ENCODE peak calls at places on chromosomes 13 and 19, in six cellular contexts. Y, W, B, T, S and E are unnamed samples. For H3K4me1, the result is how much of the 10 kb centered on the place peaks cover.

GRCh38 chr13:102779426-102780159 is 6.0 kb upstream of the TEX30 start:
- DNase-seq in T (no peak), Y (no peak), W (no peak), B (no peak), S (no peak), E (no peak)

GRCh38 chr13:46339035-46339666 is 47.9 kb downstream of the RUBCNL start:
- DNase-seq in S (no peak), W (no peak), Y (no peak), B (peak), T (peak), E (no peak)

GRCh38 chr19:3932931-3933810 is at the start of gene NMRK2:
- DNase-seq in Y (no peak), T (peak), B (no peak), S (no peak), W (peak), E (no peak)

GRCh38 chr13:38045278-38046048 is 175.9 kb upstream of the TRPC4 start:
- DNase-seq in B (peak), S (peak), Y (no peak), T (no peak), W (peak), E (no peak)

GRCh38 chr13:110398564-110399507 is 91.8 kb downstream of the COL4A2 start:
- DNase-seq in W (no peak), Y (no peak), T (no peak), S (no peak), B (peak), E (no peak)

GRCh38 chr19:52138614-52139290 is 986 bp downstream of the ZNF616 start:
- DNase-seq in B (peak), S (no peak), Y (peak), T (no peak), W (peak), E (no peak)

GRCh38 chr13:95128045-95128643 is 173.1 kb downstream of the ABCC4 start:
- DNase-seq in B (no peak), S (peak), W (no peak), Y (no peak), T (no peak), E (no peak)

GRCh38 chr19:1244693-1245451 is 3.3 kb downstream of the ATP5F1D start:
- DNase-seq in T (peak), S (no peak), W (no peak), Y (peak), B (no peak), E (no peak)

GRCh38 chr13:26050568-26051230 is 1.1 kb downstream of the SHISA2 start:
- DNase-seq in T (peak), Y (no peak), W (peak), S (peak), B (peak), E (no peak)

GRCh38 chr13:103639326-103639725 is 573.1 kb upstream of the SLC10A2 start:
- DNase-seq in Y (no peak), S (no peak), W (no peak), T (no peak), B (no peak), E (no peak)

GRCh38 chr19:17504456-17504855 is 7.0 kb upstream of the PGLS start:
- DNase-seq in Y (no peak), W (no peak), T (no peak), S (no peak), B (no peak), E (no peak)

GRCh38 chr19:18119243-18120105 is 21.9 kb downstream of the MAST3 start:
- DNase-seq in T (no peak), W (peak), B (no peak), S (no peak), Y (no peak), E (no peak)

GRCh38 chr19:18234194-18234593 is 8.0 kb upstream of the PDE4C start:
- DNase-seq in T (no peak), B (no peak), S (no peak), W (peak), Y (no peak), E (no peak)

GRCh38 chr19:3670258-3670795 is 29.9 kb downstream of the PIP5K1C start:
- DNase-seq in B (peak), S (peak), W (no peak), T (peak), Y (no peak), E (peak)

GRCh38 chr19:51131780-51132680 is 7.3 kb downstream of the SIGLEC9 start:
- DNase-seq in W (peak), B (no peak), T (no peak), Y (no peak), S (peak), E (peak)

GRCh38 chr13:87677334-87678234 is 6.4 kb downstream of the SLITRK5 start:
- DNase-seq in B (no peak), W (peak), S (no peak), Y (peak), T (no peak), E (no peak)

GRCh38 chr13:44768233-44768632 is 192.1 kb upstream of the TSC22D1 start:
- DNase-seq in Y (no peak), B (no peak), W (no peak), T (no peak), S (no peak), E (no peak)

GRCh38 chr13:23469901-23470525 is 36.5 kb upstream of the SACS start:
- DNase-seq in W (peak), T (no peak), S (no peak), B (peak), Y (no peak), E (no peak)

GRCh38 chr19:5097959-5098623 is 129.2 kb downstream of the KDM4B start:
- DNase-seq in W (no peak), T (no peak), B (no peak), Y (no peak), S (no peak), E (no peak)

GRCh38 chr13:81597101-81597500 is 1256.2 kb upstream of the SPRY2 start:
- DNase-seq in T (no peak), W (no peak), B (peak), Y (no peak), S (no peak), E (no peak)

GRCh38 chr19:11422163-11423068 is 3.3 kb upstream of the RGL3 start:
- DNase-seq in B (peak), S (peak), T (peak), Y (peak), W (peak), E (peak)

GRCh38 chr19:40465025-40465780 is at the start of gene BLVRB:
- DNase-seq in Y (no peak), B (peak), S (no peak), W (peak), T (no peak), E (no peak)

GRCh38 chr19:11382898-11383705 is 1.0 kb downstream of the EPOR start:
- DNase-seq in Y (peak), W (peak), T (peak), S (peak), B (peak), E (peak)

GRCh38 chr19:39792999-39793546 is 14.4 kb downstream of the LEUTX start:
- DNase-seq in T (peak), S (peak), B (peak), Y (peak), W (peak), E (peak)

GRCh38 chr13:99505814-99506269 is 4.6 kb downstream of the TM9SF2 start:
- DNase-seq in S (peak), W (no peak), T (no peak), B (peak), Y (no peak), E (no peak)

GRCh38 chr13:99506632-99507031 is 5.4 kb downstream of the TM9SF2 start:
- DNase-seq in T (no peak), B (no peak), Y (no peak), S (no peak), W (no peak), E (no peak)

GRCh38 chr13:99507054-99507453 is 5.8 kb downstream of the TM9SF2 start:
- DNase-seq in T (no peak), S (no peak), Y (no peak), W (no peak), B (no peak), E (no peak)

DNA sequence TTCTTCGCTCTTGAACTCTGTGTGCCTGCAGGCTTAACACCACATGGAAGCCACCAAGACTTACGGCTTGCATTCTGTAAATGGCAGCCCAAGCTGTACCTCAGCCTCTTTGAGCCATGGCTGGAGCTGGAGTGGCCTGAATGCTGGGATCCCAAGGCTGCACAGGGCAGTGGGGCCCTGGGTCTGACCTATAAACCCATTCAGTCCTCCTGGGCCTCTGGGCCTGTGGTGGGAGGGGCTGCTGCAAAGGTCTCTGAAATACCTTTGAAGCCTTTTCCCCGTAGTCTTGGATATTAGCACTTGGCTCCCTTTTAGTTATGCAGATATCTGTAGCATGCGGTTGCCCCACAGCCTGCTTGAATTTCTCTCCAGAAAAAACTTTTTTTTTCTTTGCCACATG is 8.2 kb downstream of the TM9SF2 start:
- DNase-seq in B (no peak), W (no peak), Y (no peak), S (no peak), T (no peak), E (no peak)
- H3K4me1 ChIP-seq in B (under half), W (under half), Y (under half), S (under half), T (half or more), E (under half)

GRCh38 chr13:40984670-40985366 is 34.3 kb downstream of the ELF1 start:
- DNase-seq in Y (no peak), W (no peak), T (no peak), S (peak), B (no peak), E (no peak)
- H3K4me1 ChIP-seq in Y (under half), W (under half), T (half or more), S (half or more), B (under half), E (half or more)

GRCh38 chr19:35904312-35905068 is 2.2 kb downstream of the HCST start:
- DNase-seq in Y (no peak), S (no peak), T (no peak), W (no peak), B (no peak), E (no peak)

GRCh38 chr19:35901055-35901644 is 810 bp upstream of the NFKBID start:
- DNase-seq in Y (no peak), T (no peak), B (peak), S (no peak), W (peak), E (no peak)

GRCh38 chr19:35901854-35902661 is at the start of gene HCST:
- DNase-seq in S (no peak), T (no peak), W (no peak), Y (no peak), B (peak), E (no peak)

GRCh38 chr19:35903550-35904179 is 1.3 kb downstream of the HCST start:
- DNase-seq in S (no peak), B (peak), Y (peak), T (peak), W (peak), E (peak)

GRCh38 chr19:35902870-35903475 is 644 bp downstream of the HCST start:
- DNase-seq in B (no peak), Y (no peak), S (no peak), W (no peak), T (no peak), E (no peak)
- H3K4me1 ChIP-seq in B (under half), Y (under half), S (under half), W (under half), T (under half), E (under half)

GRCh38 chr19:15264061-15264932 is 32.0 kb upstream of the EPHX3 start:
- DNase-seq in Y (peak), B (peak), S (peak), T (peak), W (peak), E (no peak)

GRCh38 chr19:15263361-15263985 is 31.2 kb upstream of the EPHX3 start:
- DNase-seq in S (no peak), T (no peak), B (no peak), W (no peak), Y (no peak), E (no peak)

GRCh38 chr19:15265849-15266248 is 33.6 kb upstream of the EPHX3 start:
- DNase-seq in S (peak), T (peak), B (peak), Y (no peak), W (no peak), E (peak)

GRCh38 chr19:15265214-15265613 is 33.0 kb upstream of the EPHX3 start:
- DNase-seq in S (no peak), Y (no peak), T (no peak), B (no peak), W (no peak), E (no peak)

GRCh38 chr19:15264933-15265206 is 32.6 kb upstream of the EPHX3 start:
- DNase-seq in W (no peak), S (no peak), Y (no peak), B (no peak), T (no peak), E (no peak)
- H3K4me1 ChIP-seq in W (under half), S (under half), Y (under half), B (under half), T (half or more), E (under half)

DNA sequence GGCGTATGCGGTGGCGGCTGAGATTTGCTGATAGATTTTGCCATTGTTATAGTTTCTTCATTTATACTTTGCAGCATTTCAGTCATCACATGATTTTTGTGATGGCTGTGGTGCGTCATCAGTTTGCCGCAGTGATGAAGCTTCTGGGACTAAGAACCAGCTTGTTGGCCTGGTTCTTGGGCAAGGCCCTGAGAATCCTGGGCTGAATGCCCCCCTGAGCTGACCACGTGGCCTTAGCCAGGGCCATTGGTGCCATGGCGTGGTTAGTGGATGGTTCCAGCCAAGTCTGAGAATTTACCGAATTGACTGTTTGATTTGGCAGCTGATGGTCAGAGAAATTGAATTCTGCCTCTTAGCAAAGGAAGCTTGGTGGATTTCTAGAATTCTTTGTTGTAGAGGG is 17.8 kb downstream of the GATAD2A start:
- DNase-seq in T (no peak), W (no peak), S (no peak), B (no peak), Y (no peak), E (no peak)
- H3K4me1 ChIP-seq in T (half or more), W (under half), S (under half), B (under half), Y (under half), E (half or more)

GRCh38 chr19:45769054-45769782 is at the start of gene SIX5:
- DNase-seq in B (peak), Y (peak), W (peak), S (peak), T (peak), E (peak)
- H3K4me1 ChIP-seq in B (under half), Y (half or more), W (under half), S (under half), T (under half), E (under half)